ENCODE peak calls at places on chromosome 3, in eight cellular contexts. A, F, L, W, E, J, O and X are unnamed samples.

GRCh38 chr3:48412375-48413001 is 17.4 kb downstream of the PLXNB1 start:
- DNase-seq in J (no peak), A (no peak), F (no peak), O (no peak), E (no peak), W (no peak), L (peak; percentile 39), X (no peak)

GRCh38 chr3:11717768-11718581 is 74.3 kb upstream of the VGLL4 start:
- DNase-seq in L (no peak), E (no peak), W (no peak), J (peak; percentile 22), O (peak; percentile 13), A (no peak), F (no peak), X (peak; percentile 24)

GRCh38 chr3:115663414-115663813 is 40.1 kb downstream of the GAP43 start:
- DNase-seq in E (no peak), O (no peak), L (no peak), W (no peak), J (no peak), F (no peak), A (no peak), X (no peak)

GRCh38 chr3:140922634-140923033 is 19.0 kb upstream of the SLC25A36 start:
- DNase-seq in A (no peak), O (peak; percentile 34), L (no peak), W (no peak), J (peak; percentile 48), E (no peak), F (no peak), X (no peak)

GRCh38 chr3:149180057-149180573 is 41.5 kb downstream of the CP start:
- DNase-seq in W (no peak), J (peak; percentile 92), O (no peak), E (peak; percentile 73), F (no peak), L (no peak), A (no peak), X (no peak)

GRCh38 chr3:32154180-32154579 is 47.8 kb downstream of the GPD1L start:
- DNase-seq in O (no peak), A (no peak), L (no peak), F (no peak), E (no peak), W (no peak), J (no peak), X (no peak)

GRCh38 chr3:29777869-29778268 is 497.0 kb downstream of the RBMS3 start:
- DNase-seq in L (no peak), A (no peak), W (no peak), F (no peak), J (no peak), E (no peak), O (no peak), X (no peak)

GRCh38 chr3:101646726-101647125 is 30.2 kb downstream of the ZBTB11 start:
- DNase-seq in W (no peak), J (no peak), F (no peak), O (no peak), E (no peak), A (no peak), L (no peak), X (no peak)

GRCh38 chr3:144121661-144122060 is 150.0 kb downstream of the DIPK2A start:
- DNase-seq in L (no peak), J (no peak), O (no peak), W (no peak), E (no peak), A (no peak), F (no peak), X (no peak)

GRCh38 chr3:42764561-42765295 is 8.3 kb downstream of the CCDC13 start:
- DNase-seq in A (no peak), W (no peak), E (no peak), L (no peak), F (no peak), O (no peak), J (no peak), X (no peak)

GRCh38 chr3:83649692-83650091 is 1309.1 kb upstream of the CADM2 start:
- DNase-seq in L (no peak), A (no peak), F (no peak), E (no peak), O (no peak), J (no peak), W (no peak), X (no peak)